ENCODE peak calls at places on chromosomes 6 and 20, in seven cellular contexts. K is aorta; X is hypothalamus; I is activated CD4-positive, alpha-beta T cell treated with anti-CD3 and anti-CD28 coated beads, Interleukin-2, amount 10 ng/mL, durations not matched to agents 7 days and 5 days; U is AML-193; C is psoas muscle; L is body of pancreas. P is an unnamed sample.

GRCh38 chr20:32924781-32925180 is 66.1 kb downstream of the EFCAB8 start:
- DNase-seq in I (no peak), L (no peak), X (no peak), K (no peak), U (no peak), C (no peak), P (no peak)

GRCh38 chr20:37524859-37525708 is 2.6 kb downstream of the BLCAP start:
- DNase-seq in U (no peak), L (no peak), X (no peak), I (no peak), K (no peak), C (no peak), P (no peak)

GRCh38 chr6:116100419-116101297 is at the start of gene NT5DC1:
- DNase-seq in K (peak; percentile 89), C (peak; percentile 90), U (peak; percentile 87), I (peak; percentile 86), L (peak; percentile 91), X (peak; percentile 61), P (peak; percentile 93)

GRCh38 chr6:39530201-39530759 is 194.9 kb downstream of the KIF6 start:
- DNase-seq in X (no peak), U (no peak), K (no peak), C (no peak), L (no peak), I (no peak), P (no peak)

GRCh38 chr6:113486172-113486571 is 371.0 kb upstream of the MARCKS start:
- DNase-seq in L (no peak), K (no peak), C (no peak), X (no peak), I (no peak), U (peak; percentile 92), P (no peak)

GRCh38 chr6:144341831-144342527 is 56.8 kb downstream of the UTRN start:
- DNase-seq in K (no peak), L (no peak), I (no peak), U (no peak), C (no peak), X (no peak), P (no peak)

GRCh38 chr6:75211920-75212590 is 6.2 kb upstream of the COL12A1 start:
- DNase-seq in X (no peak), L (no peak), C (no peak), K (no peak), U (no peak), I (no peak), P (no peak)

GRCh38 chr6:90892271-90892670 is 305.4 kb upstream of the MAP3K7 start:
- DNase-seq in U (no peak), X (no peak), L (no peak), I (no peak), C (no peak), K (no peak), P (no peak)

GRCh38 chr6:49087372-49087771 is 375.7 kb downstream of the MMUT start:
- DNase-seq in I (no peak), U (no peak), L (no peak), C (no peak), K (no peak), X (no peak), P (no peak)

GRCh38 chr6:31888281-31889258 is 8.9 kb downstream of the EHMT2 start:
- DNase-seq in L (peak; percentile 31), U (no peak), I (peak; percentile 62), C (no peak), K (no peak), X (no peak), P (no peak)

GRCh38 chr20:10558635-10559187 is 115.1 kb downstream of the JAG1 start:
- DNase-seq in U (no peak), C (no peak), X (no peak), I (peak; percentile 68), K (no peak), L (no peak), P (no peak)

GRCh38 chr6:142414462-142414861 is 112.7 kb downstream of the ADGRG6 start:
- DNase-seq in U (no peak), X (no peak), C (no peak), K (no peak), I (no peak), L (no peak), P (no peak)

GRCh38 chr20:10523438-10523837 is 88.3 kb downstream of the SLX4IP start:
- DNase-seq in I (no peak), X (no peak), L (no peak), U (no peak), C (no peak), K (no peak), P (no peak)

GRCh38 chr6:139373154-139373927 is 1.1 kb downstream of the CITED2 start:
- DNase-seq in I (peak; percentile 75), C (peak; percentile 89), K (peak; percentile 82), L (peak; percentile 69), X (peak; percentile 16), U (peak; percentile 55), P (peak; percentile 88)

GRCh38 chr6:84762941-84763396 is 1.4 kb downstream of the TBX18 start:
- DNase-seq in X (no peak), K (peak; percentile 80), I (no peak), L (peak; percentile 7), U (no peak), C (peak; percentile 69), P (peak; percentile 63)

GRCh38 chr6:39821739-39822532 is 29.8 kb downstream of the DAAM2 start:
- DNase-seq in X (peak; percentile 19), K (peak; percentile 55), L (no peak), U (no peak), I (no peak), C (peak; percentile 69), P (peak; percentile 82)

GRCh38 chr6:19538086-19538485 is 299.1 kb upstream of the ID4 start:
- DNase-seq in C (no peak), L (peak; percentile 85), K (no peak), I (no peak), X (no peak), U (no peak), P (peak; percentile 60)

GRCh38 chr6:113065606-113066005 is 718.5 kb downstream of the RFPL4B start:
- DNase-seq in L (no peak), K (no peak), U (no peak), C (no peak), X (no peak), I (no peak), P (no peak)

GRCh38 chr6:36138667-36139066 is 8.4 kb downstream of the MAPK13 start:
- DNase-seq in I (no peak), K (no peak), L (no peak), C (no peak), U (no peak), X (no peak), P (no peak)